ENCODE peak calls at places on chromosomes 12 and 14, in eight cellular contexts. Q, H, A, Y, C, W, E and I are unnamed samples.

GRCh38 chr14:61188196-61188595 is 92.9 kb downstream of the TMEM30B start:
- DNase-seq in C (no peak), H (no peak), Q (no peak), Y (no peak), A (peak; percentile 57), W (no peak), E (no peak), I (no peak)

GRCh38 chr14:71242237-71242748 is 335.0 kb downstream of the PCNX1 start:
- DNase-seq in W (peak; percentile 78), Y (no peak), H (peak; percentile 80), A (no peak), C (no peak), Q (no peak), E (no peak), I (no peak)

GRCh38 chr12:107103097-107103496 is 9.7 kb upstream of the CRY1 start:
- DNase-seq in W (no peak), A (no peak), Y (no peak), Q (no peak), E (no peak), H (no peak), C (no peak), I (no peak)

GRCh38 chr12:51593539-51593938 is 2.5 kb downstream of the SCN8A start:
- DNase-seq in Y (peak; percentile 61), Q (peak; percentile 47), H (peak; percentile 55), C (no peak), E (no peak), A (no peak), W (peak; percentile 79), I (peak; percentile 21)

GRCh38 chr14:79144891-79145290 is 974.7 kb downstream of the NRXN3 start:
- DNase-seq in Y (no peak), H (peak; percentile 22), A (no peak), Q (no peak), E (no peak), C (no peak), W (peak; percentile 24), I (no peak)

GRCh38 chr12:89225401-89225800 is 126.9 kb downstream of the DUSP6 start:
- DNase-seq in W (peak; percentile 78), Y (peak; percentile 53), H (peak; percentile 75), E (peak; percentile 81), Q (no peak), C (no peak), A (no peak), I (peak; percentile 44)

GRCh38 chr12:40580346-40580745 is 111.9 kb upstream of the CNTN1 start:
- DNase-seq in E (no peak), Y (no peak), W (no peak), A (no peak), H (no peak), C (no peak), Q (no peak), I (no peak)

GRCh38 chr14:95146079-95146771 is 11.1 kb downstream of the DICER1 start:
- DNase-seq in A (no peak), C (no peak), Y (no peak), H (no peak), E (no peak), W (no peak), Q (peak; percentile 64), I (no peak)

GRCh38 chr12:57272337-57273151 is 21.6 kb upstream of the STAC3 start:
- DNase-seq in C (peak; percentile 27), Q (no peak), A (no peak), H (peak; percentile 38), Y (no peak), E (no peak), W (peak; percentile 45), I (no peak)

GRCh38 chr12:68793975-68794652 is 13.9 kb upstream of the MDM2 start:
- DNase-seq in E (no peak), Q (no peak), W (no peak), C (no peak), H (no peak), A (no peak), Y (peak; percentile 15), I (no peak)

DNA sequence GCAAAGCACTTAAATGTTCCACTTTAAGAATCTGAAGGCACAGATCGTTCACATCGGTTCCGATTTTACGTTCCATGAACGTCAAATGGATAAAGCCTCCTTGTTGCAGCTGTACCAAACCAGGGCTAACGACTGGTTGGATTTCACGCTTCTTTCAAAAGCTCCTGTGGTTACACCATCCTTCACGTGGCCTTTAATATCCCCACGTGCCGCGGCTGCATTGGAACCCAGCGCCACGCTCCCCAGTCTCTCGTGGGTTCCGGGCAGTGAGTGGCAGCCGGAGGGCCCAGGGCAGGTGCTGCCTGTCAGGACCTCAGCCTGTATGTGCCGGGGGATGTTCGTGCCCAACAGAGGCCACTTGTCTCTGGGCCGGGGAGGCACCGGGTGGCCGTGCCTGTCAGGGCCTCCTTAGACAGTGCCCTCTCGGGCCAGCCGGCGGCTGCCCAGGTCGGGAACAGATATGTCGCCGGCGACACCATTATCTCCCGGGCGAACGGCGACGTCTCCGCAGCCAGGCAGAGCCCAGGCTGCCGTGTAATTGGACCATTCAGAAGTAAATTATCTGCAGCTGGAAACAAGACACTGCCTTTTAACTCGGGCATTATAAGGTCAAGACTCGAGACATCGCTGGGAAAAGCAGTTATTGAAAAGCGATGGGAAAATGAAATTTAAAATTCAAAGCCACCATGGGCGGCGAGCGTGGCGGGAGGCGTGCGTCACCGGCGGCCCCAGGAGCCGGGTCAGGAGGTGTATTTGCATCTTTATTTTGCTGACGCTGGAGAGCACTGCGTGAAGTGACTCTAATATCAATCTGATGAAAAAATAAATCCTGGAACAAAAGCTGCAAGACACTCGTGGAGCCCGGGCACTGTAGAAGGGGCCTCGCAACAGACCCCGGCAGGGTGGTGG is 195.8 kb downstream of the KIF26A start:
- DNase-seq in A (no peak), C (no peak), W (no peak), Y (no peak), E (no peak), H (no peak), Q (no peak), I (no peak)
- H3K36me3 ChIP-seq in A (no peaks in the 10 kb centered on the region), C (no peaks in the 10 kb centered on the region), W (no peaks in the 10 kb centered on the region), Y (no peaks in the 10 kb centered on the region), E (no peaks in the 10 kb centered on the region), H (no peaks in the 10 kb centered on the region), Q (no peaks in the 10 kb centered on the region), I (no peaks in the 10 kb centered on the region)

DNA sequence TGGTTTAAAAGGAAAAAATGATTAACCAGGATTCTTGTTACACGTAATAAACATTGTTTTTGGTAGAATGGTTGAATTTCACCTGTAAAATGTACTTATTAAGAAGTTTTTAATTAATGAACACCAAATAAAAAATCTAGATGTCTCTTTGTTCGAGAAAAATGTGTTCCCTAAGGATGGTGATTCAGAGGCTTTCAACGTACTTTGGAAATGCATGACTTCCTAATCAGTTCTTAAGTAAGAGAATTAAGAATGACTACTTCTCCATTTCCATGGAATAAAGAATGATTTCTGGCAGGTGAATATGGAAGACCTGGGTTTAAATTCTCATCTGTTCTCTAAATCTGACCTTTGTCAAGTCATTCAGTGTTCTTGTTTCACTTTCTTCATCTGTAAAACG is 428.6 kb downstream of the KCNH5 start:
- DNase-seq in H (no peak), Y (no peak), W (no peak), E (no peak), A (no peak), C (no peak), Q (no peak), I (no peak)
- H3K36me3 ChIP-seq in H (no peaks in the 10 kb centered on the region), Y (no peaks in the 10 kb centered on the region), W (no peaks in the 10 kb centered on the region), E (no peaks in the 10 kb centered on the region), A (no peaks in the 10 kb centered on the region), C (no peaks in the 10 kb centered on the region), Q (no peaks in the 10 kb centered on the region), I (no peaks in the 10 kb centered on the region)

DNA sequence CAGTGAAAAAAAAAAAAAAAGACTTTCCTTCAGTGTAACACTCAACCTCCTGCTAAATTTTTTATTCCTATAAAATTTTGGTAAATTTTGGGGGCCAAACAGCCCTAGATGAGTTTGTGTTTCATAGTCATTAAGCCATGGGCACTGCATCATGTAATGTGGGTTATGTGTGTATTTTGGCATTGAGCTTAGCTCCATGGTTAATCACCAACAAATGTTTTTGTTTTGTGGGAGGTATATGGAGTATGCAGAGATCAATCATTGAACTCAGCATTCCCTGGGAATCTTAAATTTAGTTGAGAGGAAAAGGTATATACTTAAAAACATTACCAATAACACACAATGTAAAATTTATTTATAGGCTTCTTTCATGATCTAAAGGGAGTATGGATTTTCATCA is 8.5 kb upstream of the ARMH4 start:
- DNase-seq in E (no peak), C (no peak), A (no peak), Y (no peak), H (no peak), W (no peak), Q (no peak), I (no peak)
- H3K36me3 ChIP-seq in E (no peaks in the 10 kb centered on the region), C (no peaks in the 10 kb centered on the region), A (no peaks in the 10 kb centered on the region), Y (no peaks in the 10 kb centered on the region), H (no peaks in the 10 kb centered on the region), W (no peaks in the 10 kb centered on the region), Q (no peaks in the 10 kb centered on the region), I (no peaks in the 10 kb centered on the region)

DNA sequence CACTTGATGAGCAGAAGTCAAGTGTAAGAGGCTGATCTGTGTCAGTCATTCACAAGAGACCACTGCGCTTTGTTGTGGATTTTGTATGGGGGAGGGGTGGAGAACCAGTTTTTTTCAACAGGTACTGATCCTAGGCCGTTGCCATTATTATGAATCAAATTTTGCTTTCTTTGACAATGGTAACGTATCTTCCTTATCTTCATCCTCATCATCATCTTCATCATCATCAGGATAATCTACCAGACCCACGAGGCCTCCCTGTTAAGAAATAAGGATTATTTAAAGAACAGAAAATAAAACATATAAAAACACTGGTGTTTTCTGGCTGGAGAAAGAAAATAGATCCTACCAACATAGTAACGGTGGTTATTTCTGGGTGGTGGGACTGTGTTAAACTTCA is 41.0 kb upstream of the CCDC88C start:
- DNase-seq in C (no peak), Q (no peak), W (no peak), E (no peak), A (no peak), H (no peak), Y (no peak), I (no peak)
- H3K36me3 ChIP-seq in C (peaks cover 76% of the 10 kb centered on the region), Q (peaks cover 4% of the 10 kb centered on the region), W (peaks cover 41% of the 10 kb centered on the region), E (peaks cover 40% of the 10 kb centered on the region), A (peaks cover 68% of the 10 kb centered on the region), H (peaks cover 54% of the 10 kb centered on the region), Y (peaks cover 72% of the 10 kb centered on the region), I (peaks cover 20% of the 10 kb centered on the region)

GRCh38 chr12:2681426-2682205 is 113.2 kb upstream of the FKBP4 start:
- DNase-seq in H (no peak), W (no peak), E (no peak), A (no peak), Q (no peak), C (no peak), Y (no peak), I (no peak)
- H3K36me3 ChIP-seq in H (no peaks in the 10 kb centered on the region), W (peaks cover 31% of the 10 kb centered on the region), E (no peaks in the 10 kb centered on the region), A (no peaks in the 10 kb centered on the region), Q (no peaks in the 10 kb centered on the region), C (no peaks in the 10 kb centered on the region), Y (no peaks in the 10 kb centered on the region), I (no peaks in the 10 kb centered on the region)

GRCh38 chr12:12817611-12818010 is 4.5 kb downstream of the DDX47 start:
- DNase-seq in Q (no peak), Y (no peak), W (no peak), E (no peak), H (no peak), A (no peak), C (no peak), I (no peak)
- H3K36me3 ChIP-seq in Q (no peaks in the 10 kb centered on the region), Y (peaks cover 46% of the 10 kb centered on the region), W (peaks cover 8% of the 10 kb centered on the region), E (peaks cover 59% of the 10 kb centered on the region), H (peaks cover 28% of the 10 kb centered on the region), A (peaks cover 16% of the 10 kb centered on the region), C (peaks cover 32% of the 10 kb centered on the region), I (no peaks in the 10 kb centered on the region)

DNA sequence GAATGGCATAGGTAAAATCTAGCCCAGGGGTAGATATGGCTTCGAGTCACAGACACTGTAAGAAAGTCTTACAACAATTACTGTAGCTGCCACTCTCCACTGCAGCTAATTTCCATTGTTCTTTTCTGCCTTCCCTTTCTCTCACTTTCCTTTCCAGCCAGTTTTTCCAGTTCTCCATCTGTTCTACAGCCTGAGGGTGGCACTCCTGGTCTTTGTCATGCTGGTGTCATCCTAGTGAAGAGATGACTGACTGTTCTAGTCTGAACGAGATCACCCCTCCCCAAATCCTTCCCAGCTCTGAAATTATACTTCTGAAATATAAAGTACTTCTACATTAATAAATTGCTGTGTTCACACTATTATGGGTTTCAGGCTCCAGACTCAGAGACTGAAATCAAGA is 74.2 kb upstream of the CSRP2 start:
- DNase-seq in Y (no peak), A (no peak), H (no peak), W (no peak), E (peak; percentile 27), Q (no peak), C (peak; percentile 13), I (no peak)
- H3K36me3 ChIP-seq in Y (no peaks in the 10 kb centered on the region), A (no peaks in the 10 kb centered on the region), H (no peaks in the 10 kb centered on the region), W (no peaks in the 10 kb centered on the region), E (no peaks in the 10 kb centered on the region), Q (no peaks in the 10 kb centered on the region), C (no peaks in the 10 kb centered on the region), I (no peaks in the 10 kb centered on the region)